ENCODE peak calls at places on chromosomes 13 and 19, in four cellular contexts. One of them, this sample, is unnamed.

GRCh38 chr19:41426116-41426841 is 895 bp downstream of the B3GNT8 start:
- DNase-seq in lower lobe of right lung: peak; percentile 57
- DNase-seq in thoracic aorta: no peak
- DNase-seq in uterus: no peak
- DNase-seq in this sample: no peak

GRCh38 chr19:47093841-47094240 is 19.7 kb downstream of the ZC3H4 start:
- DNase-seq in lower lobe of right lung: no peak
- DNase-seq in thoracic aorta: no peak
- DNase-seq in uterus: no peak
- DNase-seq in this sample: peak; percentile 77

GRCh38 chr19:3667037-3667638 is 33.1 kb downstream of the PIP5K1C start:
- DNase-seq in lower lobe of right lung: no peak
- DNase-seq in thoracic aorta: no peak
- DNase-seq in uterus: no peak
- DNase-seq in this sample: no peak

GRCh38 chr19:48938256-48938655 is 4.8 kb downstream of the DHDH start:
- DNase-seq in lower lobe of right lung: no peak
- DNase-seq in thoracic aorta: no peak
- DNase-seq in uterus: no peak
- DNase-seq in this sample: no peak

GRCh38 chr13:95677564-95678386 is 836 bp downstream of the DNAJC3 start:
- DNase-seq in lower lobe of right lung: no peak
- DNase-seq in thoracic aorta: no peak
- DNase-seq in uterus: peak; percentile 45
- DNase-seq in this sample: no peak

GRCh38 chr19:4829001-4829712 is 2.4 kb downstream of the TICAM1 start:
- DNase-seq in lower lobe of right lung: no peak
- DNase-seq in thoracic aorta: no peak
- DNase-seq in uterus: no peak
- DNase-seq in this sample: no peak

GRCh38 chr13:45367358-45367757 is 26.4 kb upstream of the TPT1 start:
- DNase-seq in lower lobe of right lung: peak; percentile 70
- DNase-seq in thoracic aorta: peak; percentile 29
- DNase-seq in uterus: peak; percentile 52
- DNase-seq in this sample: peak; percentile 75

GRCh38 chr13:105616313-105617075 is 919.0 kb downstream of the EFNB2 start:
- DNase-seq in lower lobe of right lung: no peak
- DNase-seq in thoracic aorta: no peak
- DNase-seq in uterus: no peak
- DNase-seq in this sample: no peak

GRCh38 chr13:76991432-76991795 is 467 bp upstream of the CLN5 start:
- DNase-seq in lower lobe of right lung: peak; percentile 60
- DNase-seq in thoracic aorta: peak; percentile 15
- DNase-seq in uterus: peak; percentile 30
- DNase-seq in this sample: no peak

GRCh38 chr19:14977128-14977527 is 2.5 kb downstream of the SLC1A6 start:
- DNase-seq in lower lobe of right lung: no peak
- DNase-seq in thoracic aorta: no peak
- DNase-seq in uterus: no peak
- DNase-seq in this sample: no peak

GRCh38 chr19:52936151-52936957 is 13.1 kb upstream of the ZNF888 start:
- DNase-seq in lower lobe of right lung: no peak
- DNase-seq in thoracic aorta: no peak
- DNase-seq in uterus: no peak
- DNase-seq in this sample: no peak

GRCh38 chr19:33402421-33403220 is 29.1 kb downstream of the CEBPG start:
- DNase-seq in lower lobe of right lung: peak; percentile 45
- DNase-seq in thoracic aorta: no peak
- DNase-seq in uterus: no peak
- DNase-seq in this sample: no peak

GRCh38 chr19:2253106-2254051 is 2.8 kb downstream of the JSRP1 start:
- DNase-seq in lower lobe of right lung: no peak
- DNase-seq in thoracic aorta: no peak
- DNase-seq in uterus: no peak
- DNase-seq in this sample: no peak

GRCh38 chr13:64925727-64926126 is 2304.4 kb downstream of the PCDH9 start:
- DNase-seq in lower lobe of right lung: no peak
- DNase-seq in thoracic aorta: no peak
- DNase-seq in uterus: no peak
- DNase-seq in this sample: no peak

GRCh38 chr13:26420282-26420960 is 137.1 kb upstream of the WASF3 start:
- DNase-seq in lower lobe of right lung: no peak
- DNase-seq in thoracic aorta: no peak
- DNase-seq in uterus: no peak
- DNase-seq in this sample: no peak

GRCh38 chr19:5434970-5435641 is 20.1 kb upstream of the ZNRF4 start:
- DNase-seq in lower lobe of right lung: no peak
- DNase-seq in thoracic aorta: no peak
- DNase-seq in uterus: no peak
- DNase-seq in this sample: no peak

GRCh38 chr13:98842858-98843481 is 90.5 kb upstream of the SLC15A1 start:
- DNase-seq in lower lobe of right lung: peak; percentile 56
- DNase-seq in thoracic aorta: no peak
- DNase-seq in uterus: peak; percentile 56
- DNase-seq in this sample: peak; percentile 30

GRCh38 chr19:5805465-5806132 is 732 bp downstream of the NRTN start:
- DNase-seq in lower lobe of right lung: peak; percentile 82
- DNase-seq in thoracic aorta: no peak
- DNase-seq in uterus: no peak
- DNase-seq in this sample: no peak

GRCh38 chr19:4889034-4889825 is 13.5 kb downstream of the ARRDC5 start:
- DNase-seq in lower lobe of right lung: no peak
- DNase-seq in thoracic aorta: no peak
- DNase-seq in uterus: no peak
- DNase-seq in this sample: no peak

GRCh38 chr13:31160857-31161582 is 684 bp downstream of the HSPH1 start:
- DNase-seq in lower lobe of right lung: peak; percentile 73
- DNase-seq in thoracic aorta: peak; percentile 9
- DNase-seq in uterus: peak; percentile 28
- DNase-seq in this sample: peak; percentile 51

GRCh38 chr13:40460116-40460515 is 206.3 kb downstream of the FOXO1 start:
- DNase-seq in lower lobe of right lung: no peak
- DNase-seq in thoracic aorta: no peak
- DNase-seq in uterus: no peak
- DNase-seq in this sample: no peak

GRCh38 chr19:33493401-33494275 is 28.0 kb downstream of the PEPD start:
- DNase-seq in lower lobe of right lung: peak; percentile 26
- DNase-seq in thoracic aorta: no peak
- DNase-seq in uterus: no peak
- DNase-seq in this sample: no peak

GRCh38 chr13:85974604-85975366 is 175.6 kb upstream of the SLITRK6 start:
- DNase-seq in lower lobe of right lung: no peak
- DNase-seq in thoracic aorta: no peak
- DNase-seq in uterus: no peak
- DNase-seq in this sample: no peak

GRCh38 chr13:28867564-28867963 is 47.4 kb downstream of the MTUS2 start:
- DNase-seq in lower lobe of right lung: no peak
- DNase-seq in thoracic aorta: no peak
- DNase-seq in uterus: no peak
- DNase-seq in this sample: no peak

GRCh38 chr13:79765331-79765730 is 284.4 kb downstream of the NDFIP2 start:
- DNase-seq in lower lobe of right lung: no peak
- DNase-seq in thoracic aorta: no peak
- DNase-seq in uterus: no peak
- DNase-seq in this sample: no peak

GRCh38 chr19:13260883-13261653 is 110.9 kb downstream of the IER2 start:
- DNase-seq in lower lobe of right lung: no peak
- DNase-seq in thoracic aorta: no peak
- DNase-seq in uterus: no peak
- DNase-seq in this sample: peak; percentile 90
- TF ChIP-seq CTCF in lower lobe of right lung: no peak
- TF ChIP-seq CTCF in thoracic aorta: no peak
- TF ChIP-seq CTCF in uterus: no peak
- TF ChIP-seq CTCF in this sample: peak; percentile 4

GRCh38 chr19:55485439-55486011 is 537 bp downstream of the NAT14 start:
- DNase-seq in lower lobe of right lung: no peak
- DNase-seq in thoracic aorta: no peak
- DNase-seq in uterus: no peak
- DNase-seq in this sample: no peak

GRCh38 chr19:55488986-55489710 is 912 bp downstream of the SSC5D start:
- DNase-seq in lower lobe of right lung: no peak
- DNase-seq in thoracic aorta: no peak
- DNase-seq in uterus: peak; percentile 65
- DNase-seq in this sample: no peak

GRCh38 chr19:55487884-55488687 is at the start of gene SSC5D:
- DNase-seq in lower lobe of right lung: no peak
- DNase-seq in thoracic aorta: no peak
- DNase-seq in uterus: peak; percentile 76
- DNase-seq in this sample: no peak

GRCh38 chr19:55486043-55486970 is 1.3 kb downstream of the NAT14 start:
- DNase-seq in lower lobe of right lung: no peak
- DNase-seq in thoracic aorta: no peak
- DNase-seq in uterus: peak; percentile 45
- DNase-seq in this sample: no peak

GRCh38 chr19:55486971-55487883 is 1.0 kb upstream of the SSC5D start:
- DNase-seq in lower lobe of right lung: no peak
- DNase-seq in thoracic aorta: no peak
- DNase-seq in uterus: peak; percentile 94
- DNase-seq in this sample: no peak
- H3K4me3 ChIP-seq in lower lobe of right lung: peak overlapping the region; percentile 11
- H3K4me3 ChIP-seq in thoracic aorta: peak overlapping the region; percentile 42
- H3K4me3 ChIP-seq in uterus: no peak overlapping the region
- H3K4me3 ChIP-seq in this sample: no peak overlapping the region

DNA sequence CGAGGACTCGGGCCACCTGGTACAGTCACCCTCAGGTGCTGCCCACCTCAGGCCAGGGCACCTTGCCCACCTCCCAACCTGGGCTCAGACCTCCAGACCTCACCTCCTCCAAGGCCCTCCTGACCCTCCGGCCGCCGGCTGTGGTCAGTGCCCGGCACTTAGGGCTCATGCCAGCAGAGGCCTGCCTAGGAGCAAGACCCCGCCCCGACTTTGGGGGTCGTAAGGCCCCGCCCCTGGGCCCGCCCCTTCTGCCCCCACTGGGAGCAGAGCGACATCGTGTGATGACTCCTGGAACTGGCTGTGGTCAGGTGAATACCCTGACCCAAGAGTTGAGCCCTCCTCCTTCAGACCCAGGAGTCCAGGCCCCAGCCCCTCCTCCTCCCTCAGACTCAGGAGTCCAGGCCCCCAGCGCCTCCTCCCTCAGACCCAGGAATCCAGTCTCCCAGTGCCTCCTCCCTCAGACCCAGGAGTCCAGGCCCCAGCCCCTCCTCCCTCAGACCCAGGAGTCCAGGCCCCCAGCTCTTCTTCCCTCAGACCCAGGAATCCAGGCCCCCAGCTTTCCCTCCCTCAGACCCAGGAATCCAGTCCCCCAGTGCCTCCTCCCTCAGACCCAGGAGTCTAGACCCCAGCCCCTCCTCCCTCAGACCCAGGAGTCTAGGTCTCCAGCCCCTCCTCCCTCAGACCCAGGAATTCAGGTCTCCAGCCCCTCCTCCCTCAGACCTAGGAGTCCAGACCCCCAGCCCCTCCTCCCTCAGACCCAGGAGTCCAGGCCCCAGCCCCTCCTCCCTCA is at the start of gene SBK2:
- DNase-seq in lower lobe of right lung: no peak
- DNase-seq in thoracic aorta: no peak
- DNase-seq in uterus: no peak
- DNase-seq in this sample: no peak
- TF ChIP-seq CTCF in lower lobe of right lung: no peak
- TF ChIP-seq CTCF in thoracic aorta: no peak
- TF ChIP-seq CTCF in uterus: no peak
- TF ChIP-seq CTCF in this sample: peak; percentile 13

GRCh38 chr13:113364933-113365371 is 1.0 kb upstream of the GRTP1 start:
- DNase-seq in lower lobe of right lung: no peak
- DNase-seq in thoracic aorta: no peak
- DNase-seq in uterus: peak; percentile 43
- DNase-seq in this sample: no peak
- H3K4me3 ChIP-seq in lower lobe of right lung: peak overlapping the region; percentile 46
- H3K4me3 ChIP-seq in thoracic aorta: peak overlapping the region; percentile 61
- H3K4me3 ChIP-seq in uterus: peak overlapping the region; percentile 53
- H3K4me3 ChIP-seq in this sample: no peak overlapping the region

GRCh38 chr13:46992383-46992952 is 95.6 kb upstream of the HTR2A start:
- DNase-seq in lower lobe of right lung: no peak
- DNase-seq in thoracic aorta: no peak
- DNase-seq in uterus: no peak
- DNase-seq in this sample: no peak
- TF ChIP-seq CTCF in lower lobe of right lung: no peak
- TF ChIP-seq CTCF in thoracic aorta: no peak
- TF ChIP-seq CTCF in uterus: no peak
- TF ChIP-seq CTCF in this sample: peak; percentile 64

GRCh38 chr19:18282021-18282787 is 782 bp upstream of the JUND start:
- DNase-seq in lower lobe of right lung: no peak
- DNase-seq in thoracic aorta: peak; percentile 77
- DNase-seq in uterus: no peak
- DNase-seq in this sample: no peak

GRCh38 chr19:18284710-18285430 is 3.4 kb upstream of the JUND start:
- DNase-seq in lower lobe of right lung: no peak
- DNase-seq in thoracic aorta: no peak
- DNase-seq in uterus: no peak
- DNase-seq in this sample: no peak

GRCh38 chr19:18283338-18283737 is 1.9 kb upstream of the JUND start:
- DNase-seq in lower lobe of right lung: no peak
- DNase-seq in thoracic aorta: no peak
- DNase-seq in uterus: no peak
- DNase-seq in this sample: no peak

GRCh38 chr19:18281082-18282020 is at the start of gene JUND:
- DNase-seq in lower lobe of right lung: peak; percentile 99
- DNase-seq in thoracic aorta: peak; percentile 91
- DNase-seq in uterus: peak; percentile 98
- DNase-seq in this sample: peak; percentile 88

DNA sequence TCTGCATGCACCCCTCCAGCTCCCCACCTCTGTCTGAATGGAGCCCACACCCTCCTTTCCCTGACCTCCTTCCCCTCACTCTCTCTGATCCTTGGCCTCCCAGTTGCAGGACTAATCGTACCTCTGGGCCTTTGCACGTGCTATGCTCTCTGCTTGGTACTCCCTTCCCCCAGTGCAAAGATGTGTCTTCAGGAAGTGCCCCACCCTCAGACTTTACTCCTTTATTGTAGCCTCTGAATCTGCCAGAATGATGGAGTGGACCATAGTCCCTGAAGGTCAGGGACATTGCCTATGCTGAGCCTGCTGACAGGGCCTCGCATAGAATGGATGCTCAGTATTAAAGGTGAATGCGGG is 1.3 kb upstream of the JUND start:
- DNase-seq in lower lobe of right lung: no peak
- DNase-seq in thoracic aorta: no peak
- DNase-seq in uterus: peak; percentile 49
- DNase-seq in this sample: no peak
- H3K4me3 ChIP-seq in lower lobe of right lung: peak overlapping the region; percentile 59
- H3K4me3 ChIP-seq in thoracic aorta: peak overlapping the region; percentile 76
- H3K4me3 ChIP-seq in uterus: peak overlapping the region; percentile 73
- H3K4me3 ChIP-seq in this sample: peak overlapping the region; percentile 61

GRCh38 chr13:59643906-59644626 is 519.7 kb downstream of the DIAPH3 start:
- DNase-seq in lower lobe of right lung: no peak
- DNase-seq in thoracic aorta: no peak
- DNase-seq in uterus: no peak
- DNase-seq in this sample: no peak
- TF ChIP-seq CTCF in lower lobe of right lung: no peak
- TF ChIP-seq CTCF in thoracic aorta: no peak
- TF ChIP-seq CTCF in uterus: no peak
- TF ChIP-seq CTCF in this sample: no peak

GRCh38 chr13:112071902-112072530 is 5.1 kb downstream of the SOX1 start:
- DNase-seq in lower lobe of right lung: no peak
- DNase-seq in thoracic aorta: no peak
- DNase-seq in uterus: no peak
- DNase-seq in this sample: no peak
- H3K4me3 ChIP-seq in lower lobe of right lung: no peak overlapping the region
- H3K4me3 ChIP-seq in thoracic aorta: peak overlapping the region; percentile 35
- H3K4me3 ChIP-seq in uterus: no peak overlapping the region
- H3K4me3 ChIP-seq in this sample: no peak overlapping the region

This sample was measured in GM12864.